ENCODE peak calls at places on chromosomes 11 and 22, in four cellular contexts. W, U, S and F are unnamed samples. For H3K27me3 and H3K9me3, the result is how much of the 10 kb centered on the place peaks cover.

GRCh38 chr22:45246060-45246985 is 5.6 kb upstream of the KIAA0930 start:
- DNase-seq in U (no peak), S (no peak), W (no peak), F (no peak)

GRCh38 chr11:112770017-112770416 is 191.2 kb upstream of the NCAM1 start:
- DNase-seq in U (no peak), W (no peak), S (no peak), F (no peak)

GRCh38 chr11:102367364-102367763 is 20.4 kb downstream of the BIRC2 start:
- DNase-seq in W (no peak), S (no peak), U (no peak), F (no peak)

GRCh38 chr11:95991101-95991500 is 67.2 kb upstream of the MTMR2 start:
- DNase-seq in U (no peak), S (no peak), W (no peak), F (no peak)

GRCh38 chr11:24820541-24820940 is 323.7 kb downstream of the LUZP2 start:
- DNase-seq in W (no peak), S (no peak), U (no peak), F (no peak)

GRCh38 chr22:19667872-19668740 is 46.2 kb upstream of the SEPTIN5 start:
- DNase-seq in U (no peak), S (no peak), W (no peak), F (no peak)

GRCh38 chr11:3885855-3886254 is 30.4 kb downstream of the STIM1 start:
- DNase-seq in U (no peak), W (no peak), S (no peak), F (no peak)

GRCh38 chr11:48087974-48088681 is 107.8 kb downstream of the PTPRJ start:
- DNase-seq in U (no peak), S (peak), W (peak), F (no peak)

DNA sequence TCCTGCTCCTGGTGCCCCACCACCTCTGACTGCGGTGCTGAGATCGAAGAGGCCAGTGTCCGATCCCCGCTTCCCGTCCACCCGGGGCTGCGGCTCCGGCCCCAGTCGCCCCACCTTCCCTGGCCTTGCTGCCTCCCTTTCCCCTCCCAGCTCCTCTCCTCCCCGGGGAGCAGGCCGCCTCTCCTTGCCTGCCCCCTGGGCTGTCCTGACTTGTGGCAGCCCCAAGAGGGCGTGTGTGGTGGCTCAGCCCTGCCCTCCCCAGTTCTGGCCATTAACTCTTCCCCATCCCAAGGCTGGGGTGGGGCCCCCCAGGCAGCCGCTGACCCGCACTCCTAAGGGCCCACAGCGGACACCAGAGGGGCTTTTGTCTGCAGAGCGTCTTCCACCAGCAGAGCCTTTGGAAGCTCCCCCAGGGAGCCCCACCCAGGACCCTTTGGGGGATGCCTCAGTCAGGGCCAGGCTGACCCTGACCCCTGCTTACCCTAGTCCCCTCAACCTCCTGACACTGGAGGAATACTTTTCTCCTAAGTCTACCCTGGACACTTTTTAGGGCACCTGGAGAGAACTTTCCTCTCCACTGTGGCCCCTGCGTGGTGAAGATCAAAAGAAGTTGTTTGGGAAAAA is 16.7 kb downstream of the RTN4RL2 start:
- DNase-seq in S (peak), W (peak), U (no peak), F (peak)
- H3K27me3 ChIP-seq in S (under half), W (under half), U (under half), F (under half)

DNA sequence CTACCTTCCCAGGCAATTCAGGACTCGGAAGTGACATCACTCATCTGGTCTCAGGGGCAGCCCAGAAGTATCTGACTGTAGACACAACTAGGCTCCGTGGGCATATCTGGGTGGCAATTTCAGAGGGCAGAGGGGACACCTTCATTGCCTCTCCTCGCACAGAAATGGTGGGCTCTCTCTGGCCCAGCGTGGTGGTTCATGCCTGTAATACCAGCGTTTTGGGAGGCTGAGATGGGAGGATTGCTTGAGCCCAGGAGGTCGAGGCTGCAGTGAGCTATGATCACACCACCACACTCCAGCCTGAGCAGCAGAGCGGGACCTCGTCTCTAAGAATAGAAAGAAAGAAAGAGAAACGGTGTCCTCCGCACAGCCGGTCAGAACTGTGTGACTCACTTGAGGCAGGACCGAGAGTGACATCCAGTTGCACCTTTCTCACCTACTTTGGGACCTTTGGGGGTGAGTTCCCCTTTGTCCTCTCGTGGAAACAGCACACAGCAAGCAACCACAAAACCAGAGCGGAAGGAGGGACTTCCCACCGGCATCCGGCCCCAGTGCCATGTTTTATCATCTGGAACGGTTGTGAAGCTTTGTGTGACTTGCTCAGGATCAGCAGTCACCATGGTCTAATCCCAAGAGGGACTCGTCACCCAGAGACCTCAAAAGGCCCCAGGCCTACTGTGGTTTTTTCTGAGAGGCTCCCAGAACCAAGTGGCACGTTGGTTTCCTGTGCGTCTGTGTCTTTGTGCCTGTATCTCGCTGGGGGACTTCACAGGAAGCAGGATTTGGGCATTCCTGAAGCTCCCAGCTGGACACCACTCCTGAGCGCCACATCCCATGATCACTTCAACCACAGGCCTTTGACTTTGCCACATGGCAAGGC is 38.4 kb upstream of the EMID1 start:
- DNase-seq in U (no peak), W (no peak), S (no peak), F (peak)
- H3K4me3 ChIP-seq in U (no peak), W (no peak), S (no peak), F (no peak)

GRCh38 chr11:11981364-11981763 is 27.1 kb downstream of the DKK3 start:
- DNase-seq in U (no peak), S (no peak), W (no peak), F (no peak)

GRCh38 chr11:11979487-11980117 is 28.8 kb downstream of the DKK3 start:
- DNase-seq in W (no peak), S (peak), U (no peak), F (no peak)

GRCh38 chr11:11980841-11981308 is 27.6 kb downstream of the DKK3 start:
- DNase-seq in U (no peak), S (no peak), W (no peak), F (no peak)

GRCh38 chr11:11978792-11979486 is 29.5 kb downstream of the DKK3 start:
- DNase-seq in W (peak), S (peak), U (peak), F (no peak)

DNA sequence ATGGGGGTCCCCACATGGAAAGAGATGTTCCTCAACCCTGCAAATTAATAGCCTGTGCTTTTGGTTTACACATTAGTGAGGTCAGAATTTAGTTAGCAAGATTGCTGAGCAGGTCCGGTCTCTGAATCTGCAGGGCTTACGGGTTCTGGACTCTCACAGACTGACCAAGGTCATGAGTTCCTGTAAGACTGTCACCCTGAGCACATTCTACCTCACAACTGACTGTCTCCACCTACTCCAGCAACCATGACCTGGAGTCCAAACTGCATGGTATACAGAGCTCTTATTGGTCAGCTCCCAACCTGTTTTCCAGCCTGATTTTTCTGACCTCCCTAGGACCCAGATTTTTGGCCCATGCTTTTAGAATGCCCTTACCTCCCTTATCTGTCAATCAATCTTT is 28.2 kb downstream of the DKK3 start:
- DNase-seq in S (no peak), U (no peak), W (no peak), F (no peak)
- H3K9me3 ChIP-seq in S (under half), U (under half), W (under half), F (under half)

DNA sequence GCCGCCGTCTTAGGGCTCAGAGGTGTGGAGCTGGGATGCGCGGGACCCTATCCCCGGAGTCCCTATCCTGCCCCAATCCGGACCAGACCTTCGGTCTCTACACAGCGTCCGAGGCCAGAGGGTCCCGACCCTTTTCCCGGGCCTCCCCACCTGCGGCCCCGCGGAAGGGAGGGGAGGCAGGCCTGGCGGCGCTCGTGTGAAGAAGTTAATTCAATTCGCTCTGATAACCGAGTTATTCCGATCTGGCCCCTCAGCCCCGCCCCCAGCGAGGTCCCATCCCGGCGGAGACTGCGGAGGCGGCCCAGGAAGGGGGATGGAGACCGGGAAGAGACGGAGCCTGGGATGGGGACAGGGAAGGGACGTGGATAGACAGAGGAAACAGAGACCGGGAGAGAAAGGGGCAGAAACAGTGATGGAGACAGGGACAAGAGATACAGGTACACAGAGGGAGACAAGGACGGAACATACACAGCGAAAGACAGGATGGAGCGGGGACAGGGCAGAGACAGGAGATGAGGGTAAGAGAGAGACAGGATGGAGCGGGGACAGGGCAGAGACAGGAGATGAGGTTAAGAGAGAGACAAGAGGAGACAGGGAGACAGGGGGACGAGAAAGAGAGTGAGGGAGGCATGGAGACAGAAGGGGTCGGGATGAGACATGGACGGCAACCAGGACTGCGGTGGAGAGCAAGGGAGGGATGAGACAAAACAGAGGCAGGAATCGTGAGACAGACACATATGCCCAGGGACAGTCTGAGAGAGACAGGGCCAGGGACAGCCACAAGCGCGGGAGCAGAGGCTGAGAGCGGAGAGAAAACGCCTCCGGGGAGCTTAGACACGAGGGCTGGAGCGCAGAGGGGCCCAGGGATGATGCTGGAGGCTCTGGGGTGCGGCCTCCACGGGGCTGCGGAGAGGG is 598 bp upstream of the PHOX2A start:
- DNase-seq in U (no peak), W (no peak), S (no peak), F (no peak)
- H3K27me3 ChIP-seq in U (under half), W (half or more), S (under half), F (under half)

GRCh38 chr11:114307524-114308203 is 11.5 kb downstream of the NNMT start:
- DNase-seq in W (peak), S (peak), U (no peak), F (no peak)

GRCh38 chr11:114311946-114312345 is 15.7 kb downstream of the NNMT start:
- DNase-seq in U (no peak), W (no peak), S (no peak), F (no peak)

GRCh38 chr11:114309517-114309916 is 13.3 kb downstream of the NNMT start:
- DNase-seq in S (no peak), U (no peak), W (no peak), F (no peak)

GRCh38 chr11:114310095-114310494 is 13.9 kb downstream of the NNMT start:
- DNase-seq in W (no peak), U (no peak), S (no peak), F (no peak)

DNA sequence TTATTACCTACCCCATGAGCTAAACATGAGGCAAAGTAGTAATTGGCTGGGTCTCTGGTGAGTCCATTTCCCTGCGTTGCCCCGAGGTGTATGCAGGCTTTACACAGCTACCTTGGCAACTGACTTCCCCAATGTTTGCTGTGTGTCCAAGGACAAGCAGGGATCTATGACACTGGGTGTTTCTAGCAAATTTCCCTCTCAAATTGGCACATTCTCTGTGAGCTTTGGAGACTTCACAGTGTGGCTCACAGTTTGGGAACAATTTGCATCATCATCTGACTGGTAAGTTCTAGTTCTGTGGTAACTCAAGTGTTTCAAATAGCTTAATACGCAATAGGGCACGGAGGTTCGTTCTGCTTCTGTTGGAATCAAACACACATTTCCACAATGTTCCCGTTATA is 12.5 kb downstream of the NNMT start:
- DNase-seq in W (no peak), U (no peak), S (no peak), F (no peak)
- H3K4me3 ChIP-seq in W (no peak), U (no peak), S (peak), F (no peak)

DNA sequence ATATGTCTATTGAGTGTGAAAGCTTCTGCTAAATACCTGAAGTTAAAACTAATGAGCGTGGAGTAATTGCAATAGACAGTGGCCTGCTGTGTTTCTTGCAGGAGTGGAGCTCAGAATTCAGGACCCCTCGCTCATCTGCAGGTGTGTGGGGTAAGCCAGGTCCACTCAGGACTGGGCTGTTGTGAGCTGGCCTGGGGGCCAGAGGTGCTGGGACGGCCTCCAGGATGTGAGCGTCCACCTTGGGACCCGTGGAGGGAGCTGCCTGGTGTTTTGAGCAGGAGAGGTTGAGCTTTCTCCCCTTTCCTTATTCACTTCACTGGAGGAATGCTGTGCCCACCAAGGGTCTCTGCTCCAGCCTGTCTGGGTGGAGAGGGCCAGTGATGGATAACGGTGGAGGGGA is 681.2 kb downstream of the BRD1 start:
- DNase-seq in S (no peak), W (no peak), U (no peak), F (no peak)
- H3K9me3 ChIP-seq in S (under half), W (under half), U (under half), F (under half)